ENCODE peak calls at places on chromosome 13, in eight cellular contexts. One of them, this sample, is unnamed.

GRCh38 chr13:68099616-68100015 is 869.5 kb upstream of the PCDH9 start:
- DNase-seq in tibial nerve: no peak
- DNase-seq in AG09319: no peak
- DNase-seq in heart right ventricle: no peak
- DNase-seq in PC-9: no peak
- DNase-seq in endodermal cell: no peak
- DNase-seq in dorsolateral prefrontal cortex: no peak
- DNase-seq in BJ: no peak
- DNase-seq in this sample: no peak

GRCh38 chr13:103272770-103273169 is 206.6 kb upstream of the SLC10A2 start:
- DNase-seq in endodermal cell: no peak
- DNase-seq in PC-9: no peak
- DNase-seq in dorsolateral prefrontal cortex: no peak
- DNase-seq in BJ: no peak
- DNase-seq in AG09319: no peak
- DNase-seq in heart right ventricle: no peak
- DNase-seq in tibial nerve: no peak
- DNase-seq in this sample: no peak

GRCh38 chr13:74201530-74201929 is 67.3 kb upstream of the KLF12 start:
- DNase-seq in BJ: no peak
- DNase-seq in AG09319: no peak
- DNase-seq in endodermal cell: no peak
- DNase-seq in dorsolateral prefrontal cortex: no peak
- DNase-seq in tibial nerve: no peak
- DNase-seq in PC-9: no peak
- DNase-seq in heart right ventricle: no peak
- DNase-seq in this sample: no peak

GRCh38 chr13:62887046-62887445 is 1471.4 kb upstream of the PCDH20 start:
- DNase-seq in PC-9: no peak
- DNase-seq in BJ: no peak
- DNase-seq in dorsolateral prefrontal cortex: no peak
- DNase-seq in AG09319: no peak
- DNase-seq in endodermal cell: no peak
- DNase-seq in tibial nerve: no peak
- DNase-seq in heart right ventricle: no peak
- DNase-seq in this sample: no peak

GRCh38 chr13:43170497-43170896 is 147.1 kb downstream of the DNAJC15 start:
- DNase-seq in AG09319: no peak
- DNase-seq in heart right ventricle: no peak
- DNase-seq in endodermal cell: no peak
- DNase-seq in PC-9: no peak
- DNase-seq in BJ: no peak
- DNase-seq in dorsolateral prefrontal cortex: no peak
- DNase-seq in tibial nerve: no peak
- DNase-seq in this sample: no peak

GRCh38 chr13:43529796-43530195 is 257.0 kb downstream of the ENOX1 start:
- DNase-seq in BJ: no peak
- DNase-seq in dorsolateral prefrontal cortex: no peak
- DNase-seq in heart right ventricle: no peak
- DNase-seq in AG09319: no peak
- DNase-seq in tibial nerve: no peak
- DNase-seq in endodermal cell: no peak
- DNase-seq in PC-9: no peak
- DNase-seq in this sample: no peak

GRCh38 chr13:83819611-83820010 is 62.7 kb downstream of the SLITRK1 start:
- DNase-seq in heart right ventricle: no peak
- DNase-seq in AG09319: no peak
- DNase-seq in BJ: no peak
- DNase-seq in endodermal cell: no peak
- DNase-seq in dorsolateral prefrontal cortex: no peak
- DNase-seq in PC-9: no peak
- DNase-seq in tibial nerve: no peak
- DNase-seq in this sample: no peak

GRCh38 chr13:98977568-98978270 is at the start of gene DOCK9:
- DNase-seq in dorsolateral prefrontal cortex: peak
- DNase-seq in tibial nerve: peak
- DNase-seq in heart right ventricle: peak
- DNase-seq in endodermal cell: peak
- DNase-seq in AG09319: no peak
- DNase-seq in PC-9: peak
- DNase-seq in BJ: no peak
- DNase-seq in this sample: no peak

GRCh38 chr13:76884571-76885202 is 1.5 kb downstream of the KCTD12 start:
- DNase-seq in PC-9: no peak
- DNase-seq in tibial nerve: no peak
- DNase-seq in dorsolateral prefrontal cortex: no peak
- DNase-seq in heart right ventricle: peak
- DNase-seq in endodermal cell: no peak
- DNase-seq in BJ: no peak
- DNase-seq in AG09319: no peak
- DNase-seq in this sample: no peak

GRCh38 chr13:101930331-101930730 is 471.5 kb downstream of the FGF14 start:
- DNase-seq in AG09319: no peak
- DNase-seq in dorsolateral prefrontal cortex: no peak
- DNase-seq in heart right ventricle: no peak
- DNase-seq in PC-9: no peak
- DNase-seq in BJ: no peak
- DNase-seq in endodermal cell: no peak
- DNase-seq in tibial nerve: no peak
- DNase-seq in this sample: no peak

GRCh38 chr13:20137875-20138274 is 23.0 kb downstream of the GJA3 start:
- DNase-seq in dorsolateral prefrontal cortex: no peak
- DNase-seq in AG09319: no peak
- DNase-seq in heart right ventricle: no peak
- DNase-seq in endodermal cell: no peak
- DNase-seq in BJ: no peak
- DNase-seq in PC-9: no peak
- DNase-seq in tibial nerve: no peak
- DNase-seq in this sample: no peak

GRCh38 chr13:98690348-98691041 is 62.0 kb downstream of the SLC15A1 start:
- DNase-seq in endodermal cell: no peak
- DNase-seq in heart right ventricle: no peak
- DNase-seq in PC-9: no peak
- DNase-seq in AG09319: no peak
- DNase-seq in BJ: no peak
- DNase-seq in dorsolateral prefrontal cortex: no peak
- DNase-seq in tibial nerve: no peak
- DNase-seq in this sample: no peak

GRCh38 chr13:43558942-43559341 is 227.8 kb downstream of the ENOX1 start:
- DNase-seq in endodermal cell: no peak
- DNase-seq in dorsolateral prefrontal cortex: no peak
- DNase-seq in PC-9: no peak
- DNase-seq in tibial nerve: no peak
- DNase-seq in AG09319: no peak
- DNase-seq in heart right ventricle: no peak
- DNase-seq in BJ: no peak
- DNase-seq in this sample: no peak

DNA sequence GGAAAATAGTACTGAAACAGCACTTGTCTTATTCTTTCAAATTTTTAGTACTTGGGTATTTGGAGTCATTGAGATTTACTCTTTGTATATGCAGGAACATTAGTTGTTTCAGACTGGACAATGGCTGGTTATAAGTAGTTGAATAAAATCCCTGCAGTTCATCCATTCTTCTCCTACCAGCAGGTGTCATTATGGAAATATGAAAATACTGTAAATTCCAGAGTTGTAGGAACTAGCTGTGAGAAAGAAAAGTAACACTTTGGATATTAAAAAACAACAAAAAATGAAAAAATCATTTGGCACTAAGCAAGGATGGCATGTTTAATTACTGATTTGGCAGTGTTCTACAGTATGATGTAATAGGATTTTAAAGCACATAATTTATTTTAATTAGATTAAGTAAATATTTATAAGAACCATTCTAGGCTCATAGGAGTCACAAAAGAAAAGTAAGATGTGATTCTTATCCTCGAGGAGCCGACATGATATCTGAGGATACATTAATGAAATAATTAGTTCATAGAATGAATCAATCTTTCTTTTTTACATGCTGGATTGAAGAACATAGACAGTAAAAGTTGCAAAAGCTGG is 155.3 kb downstream of the KCNRG start:
- DNase-seq in dorsolateral prefrontal cortex: no peak
- DNase-seq in PC-9: no peak
- DNase-seq in tibial nerve: no peak
- DNase-seq in AG09319: no peak
- DNase-seq in endodermal cell: no peak
- DNase-seq in heart right ventricle: no peak
- DNase-seq in BJ: no peak
- DNase-seq in this sample: no peak
- TF ChIP-seq CTCF in dorsolateral prefrontal cortex: peak
- TF ChIP-seq CTCF in PC-9: peak
- TF ChIP-seq CTCF in tibial nerve: no peak
- TF ChIP-seq CTCF in AG09319: peak
- TF ChIP-seq CTCF in endodermal cell: no peak
- TF ChIP-seq CTCF in heart right ventricle: peak
- TF ChIP-seq CTCF in BJ: peak
- TF ChIP-seq CTCF in this sample: no peak

GRCh38 chr13:109271991-109272454 is 514.4 kb downstream of the IRS2 start:
- DNase-seq in BJ: no peak
- DNase-seq in endodermal cell: peak
- DNase-seq in AG09319: no peak
- DNase-seq in dorsolateral prefrontal cortex: no peak
- DNase-seq in heart right ventricle: no peak
- DNase-seq in PC-9: peak
- DNase-seq in tibial nerve: no peak
- DNase-seq in this sample: no peak

GRCh38 chr13:109274188-109274821 is 512.1 kb downstream of the IRS2 start:
- DNase-seq in endodermal cell: peak
- DNase-seq in dorsolateral prefrontal cortex: no peak
- DNase-seq in AG09319: no peak
- DNase-seq in PC-9: peak
- DNase-seq in tibial nerve: no peak
- DNase-seq in heart right ventricle: no peak
- DNase-seq in BJ: no peak
- DNase-seq in this sample: no peak

GRCh38 chr13:109271555-109271954 is 514.8 kb downstream of the IRS2 start:
- DNase-seq in AG09319: no peak
- DNase-seq in BJ: no peak
- DNase-seq in heart right ventricle: no peak
- DNase-seq in endodermal cell: no peak
- DNase-seq in PC-9: no peak
- DNase-seq in tibial nerve: no peak
- DNase-seq in dorsolateral prefrontal cortex: no peak
- DNase-seq in this sample: no peak

GRCh38 chr13:109272595-109273325 is 513.6 kb downstream of the IRS2 start:
- DNase-seq in tibial nerve: no peak
- DNase-seq in PC-9: no peak
- DNase-seq in BJ: no peak
- DNase-seq in endodermal cell: no peak
- DNase-seq in AG09319: no peak
- DNase-seq in dorsolateral prefrontal cortex: no peak
- DNase-seq in heart right ventricle: no peak
- DNase-seq in this sample: no peak

DNA sequence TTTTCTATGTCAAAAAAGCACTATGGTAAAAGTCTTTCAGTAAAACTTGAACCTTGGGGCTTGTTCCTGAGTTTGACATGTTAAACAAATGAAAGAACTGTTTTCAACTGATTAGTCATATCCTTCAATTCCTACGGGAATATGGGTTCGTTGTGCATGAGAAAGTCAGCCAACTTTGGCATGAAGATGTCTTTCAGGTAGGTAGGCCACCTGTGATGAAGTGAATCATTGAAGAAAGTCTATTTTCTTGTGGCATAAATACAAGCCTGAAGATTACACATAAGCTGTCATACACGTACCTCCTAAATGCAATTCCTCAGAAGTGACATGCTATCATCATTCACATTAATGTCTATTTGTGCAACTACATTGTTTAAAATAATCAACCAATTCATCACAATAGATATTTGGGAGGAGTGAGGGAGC is 513.0 kb downstream of the IRS2 start:
- DNase-seq in heart right ventricle: no peak
- DNase-seq in PC-9: no peak
- DNase-seq in BJ: no peak
- DNase-seq in AG09319: no peak
- DNase-seq in endodermal cell: no peak
- DNase-seq in dorsolateral prefrontal cortex: no peak
- DNase-seq in tibial nerve: no peak
- DNase-seq in this sample: no peak
- TF ChIP-seq CTCF in heart right ventricle: no peak
- TF ChIP-seq CTCF in PC-9: no peak
- TF ChIP-seq CTCF in BJ: no peak
- TF ChIP-seq CTCF in AG09319: no peak
- TF ChIP-seq CTCF in endodermal cell: no peak
- TF ChIP-seq CTCF in dorsolateral prefrontal cortex: no peak
- TF ChIP-seq CTCF in tibial nerve: no peak
- TF ChIP-seq CTCF in this sample: no peak

GRCh38 chr13:47962237-47962636 is 38.8 kb downstream of the SUCLA2 start:
- DNase-seq in heart right ventricle: no peak
- DNase-seq in AG09319: no peak
- DNase-seq in endodermal cell: no peak
- DNase-seq in dorsolateral prefrontal cortex: no peak
- DNase-seq in PC-9: no peak
- DNase-seq in BJ: no peak
- DNase-seq in tibial nerve: no peak
- DNase-seq in this sample: no peak

GRCh38 chr13:47959468-47960088 is 41.5 kb downstream of the SUCLA2 start:
- DNase-seq in tibial nerve: no peak
- DNase-seq in endodermal cell: no peak
- DNase-seq in heart right ventricle: no peak
- DNase-seq in dorsolateral prefrontal cortex: no peak
- DNase-seq in PC-9: no peak
- DNase-seq in AG09319: no peak
- DNase-seq in BJ: no peak
- DNase-seq in this sample: no peak

DNA sequence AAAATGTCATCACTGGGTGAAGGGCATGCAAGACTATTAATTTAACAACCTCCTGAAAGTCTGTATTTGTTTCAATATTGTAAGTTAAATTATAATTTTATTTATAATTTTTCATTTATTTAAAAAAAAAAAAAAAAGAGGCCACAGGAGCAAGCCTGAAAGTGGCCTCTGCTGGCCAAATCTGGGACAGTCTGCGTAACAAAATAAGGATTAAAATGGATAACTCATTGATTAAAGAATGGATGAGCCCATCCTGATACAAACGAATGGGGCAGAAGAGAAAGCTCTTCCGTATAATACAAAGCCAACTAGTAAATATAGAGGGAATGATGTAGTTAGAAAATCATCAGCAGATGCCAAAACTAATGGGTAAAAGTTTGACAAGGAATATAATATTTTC is 36.2 kb downstream of the SUCLA2 start:
- DNase-seq in tibial nerve: no peak
- DNase-seq in BJ: no peak
- DNase-seq in heart right ventricle: no peak
- DNase-seq in dorsolateral prefrontal cortex: no peak
- DNase-seq in PC-9: no peak
- DNase-seq in endodermal cell: no peak
- DNase-seq in AG09319: no peak
- DNase-seq in this sample: no peak
- TF ChIP-seq CTCF in tibial nerve: no peak
- TF ChIP-seq CTCF in BJ: peak
- TF ChIP-seq CTCF in heart right ventricle: no peak
- TF ChIP-seq CTCF in dorsolateral prefrontal cortex: no peak
- TF ChIP-seq CTCF in PC-9: no peak
- TF ChIP-seq CTCF in endodermal cell: peak
- TF ChIP-seq CTCF in AG09319: no peak
- TF ChIP-seq CTCF in this sample: no peak

GRCh38 chr13:27868639-27869435 is 51.0 kb upstream of the PDX1 start:
- DNase-seq in endodermal cell: no peak
- DNase-seq in AG09319: no peak
- DNase-seq in PC-9: no peak
- DNase-seq in tibial nerve: no peak
- DNase-seq in BJ: no peak
- DNase-seq in dorsolateral prefrontal cortex: no peak
- DNase-seq in heart right ventricle: no peak
- DNase-seq in this sample: peak
- TF ChIP-seq CTCF in endodermal cell: peak
- TF ChIP-seq CTCF in AG09319: peak
- TF ChIP-seq CTCF in PC-9: peak
- TF ChIP-seq CTCF in tibial nerve: peak
- TF ChIP-seq CTCF in BJ: peak
- TF ChIP-seq CTCF in dorsolateral prefrontal cortex: peak
- TF ChIP-seq CTCF in heart right ventricle: peak
- TF ChIP-seq CTCF in this sample: peak

This sample was measured in GM20000.